ENCODE peak calls at places on chromosomes 4 and X, in nine cellular contexts. D is AG20443; U is NCI-H774; G is cardiac muscle cell; S is AG10803; B is activated CD8-positive, alpha-beta memory T cell treated with anti-CD3 and anti-CD28 coated beads for 4 hours; I is omental fat pad; J is CD8-positive, alpha-beta T cell; N is memory B cell. C is an unnamed sample.

GRCh38 chr4:87392183-87392582 is 1.2 kb upstream of the HSD17B11 start:
- DNase-seq in I (no peak), G (no peak), N (no peak), J (no peak), B (no peak), D (no peak), U (no peak), S (no peak), C (no peak)

GRCh38 chr4:8270912-8271815 is 1.6 kb downstream of the HTRA3 start:
- DNase-seq in G (peak; percentile 34), U (no peak), D (no peak), N (no peak), B (no peak), J (no peak), I (no peak), S (no peak), C (no peak)

GRCh38 chrX:120299928-120300327 is 11.3 kb downstream of the TMEM255A start:
- DNase-seq in G (no peak), B (no peak), J (no peak), U (no peak), D (no peak), S (no peak), N (no peak), I (no peak), C (no peak)

GRCh38 chrX:82092307-82092706 is 890.4 kb downstream of the SH3BGRL start:
- DNase-seq in S (no peak), B (no peak), J (no peak), D (no peak), G (no peak), N (no peak), I (no peak), U (no peak), C (no peak)

GRCh38 chrX:10399152-10399741 is 221.1 kb downstream of the MID1 start:
- DNase-seq in J (no peak), S (no peak), N (no peak), G (peak; percentile 5), U (no peak), B (no peak), I (no peak), D (no peak), C (peak; percentile 21)

GRCh38 chr4:76657443-76657842 is 222.4 kb downstream of the SHROOM3 start:
- DNase-seq in D (no peak), U (no peak), I (no peak), N (no peak), S (peak; percentile 25), G (no peak), B (no peak), J (no peak), C (peak; percentile 63)

GRCh38 chrX:85379174-85379907 is at the start of gene POF1B:
- DNase-seq in B (no peak), D (no peak), G (no peak), U (peak; percentile 61), I (no peak), N (no peak), S (no peak), J (no peak), C (no peak)

GRCh38 chrX:107674480-107675364 is 46.4 kb downstream of the PRPS1 start:
- DNase-seq in G (peak; percentile 94), S (peak; percentile 71), D (no peak), I (no peak), U (no peak), N (no peak), J (peak; percentile 16), B (no peak), C (peak; percentile 83)

GRCh38 chr4:40749717-40750460 is at the start of gene NSUN7:
- DNase-seq in B (no peak), U (peak; percentile 85), N (peak; percentile 57), G (peak; percentile 26), I (no peak), J (peak; percentile 2), D (peak; percentile 29), S (peak; percentile 5), C (peak; percentile 24)